ENCODE peak calls at places on chromosome 17, in four cellular contexts. D is GM12878, K is WTC11, R is K562. O is an unnamed sample.

GRCh38 chr17:67143318-67143717 is 99.0 kb downstream of the CACNG1 start:
- DNase-seq in K (no peak), D (no peak), R (no peak), O (no peak)

GRCh38 chr17:39598635-39599005 is 9.1 kb downstream of the NEUROD2 start:
- DNase-seq in R (no peak), D (no peak), K (no peak), O (peak)

GRCh38 chr17:72150632-72151460 is 30.0 kb downstream of the SOX9 start:
- DNase-seq in D (no peak), K (peak), R (no peak), O (no peak)

GRCh38 chr17:73323622-73324455 is 12.0 kb upstream of the CDC42EP4 start:
- DNase-seq in K (no peak), D (no peak), R (no peak), O (peak)

GRCh38 chr17:75173526-75173925 is 9.2 kb downstream of the SUMO2 start:
- DNase-seq in R (no peak), K (no peak), D (no peak), O (no peak)

GRCh38 chr17:70344356-70345060 is 175.2 kb downstream of the KCNJ2 start:
- DNase-seq in R (no peak), D (no peak), K (no peak), O (no peak)

GRCh38 chr17:30345527-30346075 is 11.7 kb upstream of the TMIGD1 start:
- DNase-seq in R (peak), K (no peak), D (no peak), O (no peak)

GRCh38 chr17:43791589-43791988 is 11.4 kb downstream of the CFAP97D1 start:
- DNase-seq in D (no peak), R (peak), K (no peak), O (peak)

GRCh38 chr17:68601565-68602266 is 549 bp upstream of the FAM20A start:
- DNase-seq in R (no peak), D (no peak), K (no peak), O (no peak)

GRCh38 chr17:39606434-39607056 is 1.2 kb downstream of the NEUROD2 start:
- DNase-seq in R (no peak), D (no peak), K (peak), O (no peak)

GRCh38 chr17:44780161-44780560 is 21.4 kb downstream of the ADAM11 start:
- DNase-seq in D (no peak), K (peak), R (no peak), O (no peak)

GRCh38 chr17:49051269-49051668 is 54.1 kb downstream of the IGF2BP1 start:
- DNase-seq in D (no peak), R (no peak), K (no peak), O (no peak)

GRCh38 chr17:49055181-49055927 is 58.2 kb downstream of the IGF2BP1 start:
- DNase-seq in D (no peak), R (no peak), K (peak), O (no peak)

GRCh38 chr17:49050611-49051010 is 53.4 kb downstream of the IGF2BP1 start:
- DNase-seq in D (no peak), R (no peak), K (no peak), O (no peak)

GRCh38 chr17:49053171-49053829 is 56.1 kb downstream of the IGF2BP1 start:
- DNase-seq in K (peak), R (no peak), D (no peak), O (no peak)

DNA sequence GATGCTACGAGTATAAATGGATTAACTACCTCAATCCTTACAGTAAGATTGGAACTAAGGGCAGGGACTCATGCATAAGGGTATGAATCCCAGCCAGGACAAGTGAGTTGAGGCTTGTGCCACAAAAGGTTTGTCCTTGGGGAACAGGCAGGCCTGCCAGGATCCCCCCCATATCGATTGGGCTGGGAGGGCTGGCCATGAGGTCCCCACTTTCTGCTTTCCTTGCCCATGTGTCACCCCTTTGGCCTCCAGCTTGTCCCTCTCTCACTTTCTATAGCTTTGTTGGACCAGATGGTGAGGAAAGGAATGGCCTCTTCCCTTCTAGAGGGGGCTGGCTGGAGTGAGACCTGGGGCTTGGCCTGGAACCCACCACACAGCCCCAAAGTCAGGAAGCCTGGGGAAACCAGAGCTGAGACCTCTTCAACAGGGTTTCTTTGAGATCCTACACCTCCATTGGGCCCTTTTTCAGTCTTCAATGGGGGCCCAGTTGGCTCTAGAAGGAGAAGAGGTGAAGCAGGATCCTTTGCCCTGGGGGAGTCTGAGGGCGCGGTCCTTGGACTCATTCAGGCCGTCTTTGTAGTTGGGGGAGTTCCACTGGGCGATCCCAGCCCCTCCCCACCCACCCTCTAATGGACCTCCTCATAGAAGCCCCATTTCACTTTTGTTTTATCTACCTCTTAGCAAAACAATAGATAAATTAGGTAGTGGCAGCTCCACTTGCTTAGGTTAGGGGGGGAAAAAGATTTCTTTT is 57.3 kb downstream of the IGF2BP1 start:
- DNase-seq in D (no peak), K (no peak), R (no peak), O (no peak)
- TF ChIP-seq USF1 in D (no peak), K (no peak), R (no peak), O (no peak)

DNA sequence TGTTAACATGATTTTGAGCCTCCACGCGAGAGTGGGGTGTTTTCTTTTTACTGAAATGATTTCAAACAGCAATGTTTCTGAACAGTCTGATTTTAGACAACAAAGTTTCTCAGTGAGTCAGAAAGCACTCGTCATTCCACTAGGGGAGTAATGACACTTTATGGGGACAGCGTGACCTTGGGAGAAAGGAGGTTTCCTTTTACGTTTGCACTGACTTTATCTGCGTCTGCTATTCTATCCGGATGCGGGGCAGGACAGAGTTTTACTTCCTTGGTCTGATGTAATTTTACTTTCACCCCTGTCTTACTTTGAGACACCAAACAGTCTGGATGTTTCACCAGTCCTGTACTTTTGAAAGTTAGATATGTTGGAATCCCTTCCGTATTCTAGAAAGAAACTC is 20.7 kb downstream of the SLC47A1 start:
- DNase-seq in D (no peak), R (no peak), K (no peak), O (no peak)
- TF ChIP-seq USF1 in D (no peak), R (no peak), K (no peak), O (no peak)

GRCh38 chr17:54902017-54902416 is 1.4 kb downstream of the TOM1L1 start:
- DNase-seq in D (no peak), K (no peak), R (no peak), O (no peak)

GRCh38 chr17:54901230-54901847 is 687 bp downstream of the TOM1L1 start:
- DNase-seq in K (no peak), D (no peak), R (no peak), O (peak)

GRCh38 chr17:54899721-54900456 is 763 bp upstream of the TOM1L1 start:
- DNase-seq in K (peak), R (peak), D (no peak), O (peak)

GRCh38 chr17:54899201-54899600 is 1.5 kb upstream of the TOM1L1 start:
- DNase-seq in K (no peak), D (no peak), R (no peak), O (peak)

GRCh38 chr17:54900457-54901229 is at the start of gene TOM1L1:
- DNase-seq in K (peak), R (peak), D (no peak), O (peak)
- TF ChIP-seq USF1 in K (no peak), R (no peak), D (no peak), O (no peak)

GRCh38 chr17:55783684-55784245 is 32.9 kb downstream of the PCTP start:
- DNase-seq in D (no peak), R (no peak), K (no peak), O (peak)
- TF ChIP-seq USF1 in D (no peak), R (no peak), K (no peak), O (no peak)

DNA sequence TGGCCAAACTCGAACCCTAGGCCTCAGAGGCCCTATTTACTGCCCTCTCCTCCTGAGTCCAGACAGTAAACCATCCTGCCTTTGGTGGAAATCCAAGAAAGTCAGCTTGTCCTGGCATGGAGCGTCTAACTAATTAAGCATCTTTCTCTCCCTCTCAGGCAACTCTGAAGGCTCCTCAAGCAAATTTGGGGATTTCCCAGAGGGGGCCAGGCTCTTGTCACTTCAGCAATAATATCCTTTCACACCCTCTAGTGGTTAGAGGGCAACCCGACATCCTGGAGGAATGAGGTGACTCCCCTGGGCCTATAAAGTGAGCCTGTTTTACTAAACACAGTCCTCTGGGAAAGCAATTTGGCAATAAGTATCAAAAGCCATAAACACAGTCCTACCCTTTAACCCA is 60.4 kb downstream of the NOG start:
- DNase-seq in K (peak), D (peak), R (peak), O (peak)
- TF ChIP-seq USF1 in K (no peak), D (no peak), R (no peak), O (no peak)

DNA sequence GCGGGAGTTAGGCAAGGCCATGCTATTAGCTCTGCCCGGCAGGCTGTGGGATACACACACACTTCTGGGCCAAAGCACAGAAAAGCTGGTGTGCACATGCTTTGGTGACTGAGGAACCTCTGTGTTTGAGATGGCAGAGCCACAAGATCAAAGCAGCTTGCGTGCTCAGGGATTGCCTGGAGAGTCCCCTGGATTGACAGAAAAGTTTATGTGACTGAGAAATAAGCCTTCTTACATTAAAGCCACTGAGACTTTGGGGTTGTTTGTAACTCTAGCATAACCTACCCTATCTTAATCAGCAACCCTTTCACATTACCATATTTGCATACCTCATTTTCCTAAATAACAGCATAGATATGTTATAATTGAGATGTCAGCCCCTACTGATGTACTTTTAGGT is 69.3 kb downstream of the MYO1D start:
- DNase-seq in R (no peak), D (no peak), K (no peak), O (no peak)
- TF ChIP-seq USF1 in R (no peak), D (no peak), K (no peak), O (no peak)

GRCh38 chr17:83073389-83074063 is 5.9 kb upstream of the METRNL start:
- DNase-seq in D (no peak), K (no peak), R (peak), O (no peak)
- TF ChIP-seq USF1 in D (no peak), K (no peak), R (no peak), O (no peak)

GRCh38 chr17:81040791-81041337 is 5.9 kb downstream of the BAIAP2 start:
- DNase-seq in D (no peak), K (peak), R (peak), O (peak)
- TF ChIP-seq USF1 in D (no peak), K (no peak), R (no peak), O (no peak)

O was measured in SK-N-SH.